ENCODE peak calls at places on chromosomes 16 and 17, in eight cellular contexts. One of them, this sample, is unnamed.

GRCh38 chr17:17413821-17414220 is 63.0 kb upstream of the MED9 start:
- DNase-seq in stimulated activated CD4-positive, alpha-beta T cell treated with anti-CD3 and anti-CD28 coated beads, Interleukin-1b, Interleukin-23, amount 100 ng/mL, for 1 hour: no peak
- DNase-seq in HCT116: no peak
- DNase-seq in glutamatergic neuron: no peak
- DNase-seq in stromal cell of bone marrow: no peak
- DNase-seq in activated CD4-positive, CD25-positive, alpha-beta regulatory T cell: no peak
- DNase-seq in CD8-positive, alpha-beta memory T cell: no peak
- DNase-seq in SK-N-MC: no peak
- DNase-seq in this sample: no peak

GRCh38 chr17:65228734-65229390 is 91.7 kb downstream of the RGS9 start:
- DNase-seq in stimulated activated CD4-positive, alpha-beta T cell treated with anti-CD3 and anti-CD28 coated beads, Interleukin-1b, Interleukin-23, amount 100 ng/mL, for 1 hour: no peak
- DNase-seq in HCT116: peak
- DNase-seq in glutamatergic neuron: no peak
- DNase-seq in stromal cell of bone marrow: peak
- DNase-seq in activated CD4-positive, CD25-positive, alpha-beta regulatory T cell: no peak
- DNase-seq in CD8-positive, alpha-beta memory T cell: peak
- DNase-seq in SK-N-MC: peak
- DNase-seq in this sample: no peak

GRCh38 chr17:77356109-77356689 is 215.4 kb downstream of the SEC14L1 start:
- DNase-seq in stimulated activated CD4-positive, alpha-beta T cell treated with anti-CD3 and anti-CD28 coated beads, Interleukin-1b, Interleukin-23, amount 100 ng/mL, for 1 hour: no peak
- DNase-seq in HCT116: peak
- DNase-seq in glutamatergic neuron: no peak
- DNase-seq in stromal cell of bone marrow: no peak
- DNase-seq in activated CD4-positive, CD25-positive, alpha-beta regulatory T cell: no peak
- DNase-seq in CD8-positive, alpha-beta memory T cell: peak
- DNase-seq in SK-N-MC: no peak
- DNase-seq in this sample: no peak

GRCh38 chr16:15781650-15782049 is 75.2 kb downstream of the MYH11 start:
- DNase-seq in stimulated activated CD4-positive, alpha-beta T cell treated with anti-CD3 and anti-CD28 coated beads, Interleukin-1b, Interleukin-23, amount 100 ng/mL, for 1 hour: no peak
- DNase-seq in HCT116: no peak
- DNase-seq in glutamatergic neuron: no peak
- DNase-seq in stromal cell of bone marrow: no peak
- DNase-seq in activated CD4-positive, CD25-positive, alpha-beta regulatory T cell: no peak
- DNase-seq in CD8-positive, alpha-beta memory T cell: no peak
- DNase-seq in SK-N-MC: no peak
- DNase-seq in this sample: no peak

GRCh38 chr17:72472116-72472515 is 351.3 kb downstream of the SOX9 start:
- DNase-seq in stimulated activated CD4-positive, alpha-beta T cell treated with anti-CD3 and anti-CD28 coated beads, Interleukin-1b, Interleukin-23, amount 100 ng/mL, for 1 hour: no peak
- DNase-seq in HCT116: no peak
- DNase-seq in glutamatergic neuron: no peak
- DNase-seq in stromal cell of bone marrow: no peak
- DNase-seq in activated CD4-positive, CD25-positive, alpha-beta regulatory T cell: no peak
- DNase-seq in CD8-positive, alpha-beta memory T cell: no peak
- DNase-seq in SK-N-MC: no peak
- DNase-seq in this sample: no peak

GRCh38 chr16:15466131-15466530 is 31.7 kb downstream of the BMERB1 start:
- DNase-seq in stimulated activated CD4-positive, alpha-beta T cell treated with anti-CD3 and anti-CD28 coated beads, Interleukin-1b, Interleukin-23, amount 100 ng/mL, for 1 hour: no peak
- DNase-seq in HCT116: no peak
- DNase-seq in glutamatergic neuron: no peak
- DNase-seq in stromal cell of bone marrow: no peak
- DNase-seq in activated CD4-positive, CD25-positive, alpha-beta regulatory T cell: no peak
- DNase-seq in CD8-positive, alpha-beta memory T cell: no peak
- DNase-seq in SK-N-MC: no peak
- DNase-seq in this sample: no peak

GRCh38 chr17:71757156-71757555 is 363.7 kb upstream of the SOX9 start:
- DNase-seq in stimulated activated CD4-positive, alpha-beta T cell treated with anti-CD3 and anti-CD28 coated beads, Interleukin-1b, Interleukin-23, amount 100 ng/mL, for 1 hour: no peak
- DNase-seq in HCT116: no peak
- DNase-seq in glutamatergic neuron: no peak
- DNase-seq in stromal cell of bone marrow: no peak
- DNase-seq in activated CD4-positive, CD25-positive, alpha-beta regulatory T cell: no peak
- DNase-seq in CD8-positive, alpha-beta memory T cell: no peak
- DNase-seq in SK-N-MC: no peak
- DNase-seq in this sample: no peak

GRCh38 chr16:80527297-80527696 is 13.5 kb upstream of the DYNLRB2 start:
- DNase-seq in stimulated activated CD4-positive, alpha-beta T cell treated with anti-CD3 and anti-CD28 coated beads, Interleukin-1b, Interleukin-23, amount 100 ng/mL, for 1 hour: no peak
- DNase-seq in HCT116: peak
- DNase-seq in glutamatergic neuron: peak
- DNase-seq in stromal cell of bone marrow: no peak
- DNase-seq in activated CD4-positive, CD25-positive, alpha-beta regulatory T cell: no peak
- DNase-seq in CD8-positive, alpha-beta memory T cell: no peak
- DNase-seq in SK-N-MC: no peak
- DNase-seq in this sample: no peak

GRCh38 chr16:19114359-19115147 is 789 bp downstream of the ITPRIPL2 start:
- DNase-seq in stimulated activated CD4-positive, alpha-beta T cell treated with anti-CD3 and anti-CD28 coated beads, Interleukin-1b, Interleukin-23, amount 100 ng/mL, for 1 hour: no peak
- DNase-seq in HCT116: no peak
- DNase-seq in glutamatergic neuron: peak
- DNase-seq in stromal cell of bone marrow: no peak
- DNase-seq in activated CD4-positive, CD25-positive, alpha-beta regulatory T cell: no peak
- DNase-seq in CD8-positive, alpha-beta memory T cell: no peak
- DNase-seq in SK-N-MC: no peak
- DNase-seq in this sample: no peak

GRCh38 chr17:58387834-58388233 is 29.5 kb downstream of the RNF43 start:
- DNase-seq in stimulated activated CD4-positive, alpha-beta T cell treated with anti-CD3 and anti-CD28 coated beads, Interleukin-1b, Interleukin-23, amount 100 ng/mL, for 1 hour: no peak
- DNase-seq in HCT116: peak
- DNase-seq in glutamatergic neuron: no peak
- DNase-seq in stromal cell of bone marrow: no peak
- DNase-seq in activated CD4-positive, CD25-positive, alpha-beta regulatory T cell: no peak
- DNase-seq in CD8-positive, alpha-beta memory T cell: peak
- DNase-seq in SK-N-MC: no peak
- DNase-seq in this sample: no peak

GRCh38 chr16:21301168-21301894 is 23.2 kb upstream of the CRYM start:
- DNase-seq in stimulated activated CD4-positive, alpha-beta T cell treated with anti-CD3 and anti-CD28 coated beads, Interleukin-1b, Interleukin-23, amount 100 ng/mL, for 1 hour: no peak
- DNase-seq in HCT116: peak
- DNase-seq in glutamatergic neuron: peak
- DNase-seq in stromal cell of bone marrow: peak
- DNase-seq in activated CD4-positive, CD25-positive, alpha-beta regulatory T cell: no peak
- DNase-seq in CD8-positive, alpha-beta memory T cell: no peak
- DNase-seq in SK-N-MC: no peak
- DNase-seq in this sample: no peak

GRCh38 chr17:26766743-26767142 is 527.2 kb upstream of the WSB1 start:
- DNase-seq in stimulated activated CD4-positive, alpha-beta T cell treated with anti-CD3 and anti-CD28 coated beads, Interleukin-1b, Interleukin-23, amount 100 ng/mL, for 1 hour: no peak
- DNase-seq in HCT116: no peak
- DNase-seq in glutamatergic neuron: no peak
- DNase-seq in stromal cell of bone marrow: no peak
- DNase-seq in activated CD4-positive, CD25-positive, alpha-beta regulatory T cell: no peak
- DNase-seq in CD8-positive, alpha-beta memory T cell: no peak
- DNase-seq in SK-N-MC: no peak
- DNase-seq in this sample: no peak